ENCODE peak calls at places on chromosomes 6 and 20, in seven cellular contexts. M is uterus, P is esophagus squamous epithelium, D is IMR-90, X is breast epithelium, J is stomach, E is A549. N is an unnamed sample.

GRCh38 chr6:75329703-75330102 is 45.1 kb upstream of the TMEM30A start:
- DNase-seq in M (no peak), P (no peak), D (no peak), X (no peak), J (no peak), E (no peak), N (no peak)

GRCh38 chr6:26121141-26122004 is 34.1 kb downstream of the HFE start:
- DNase-seq in M (no peak), P (no peak), D (peak; percentile 81), X (no peak), J (no peak), E (peak; percentile 88), N (no peak)

GRCh38 chr20:44056010-44056698 is 130.8 kb downstream of the JPH2 start:
- DNase-seq in M (no peak), P (no peak), D (no peak), X (peak; percentile 13), J (peak; percentile 29), E (peak; percentile 36), N (no peak)

GRCh38 chr20:33600414-33600813 is 61.7 kb upstream of the C20orf144 start:
- DNase-seq in M (no peak), P (no peak), D (no peak), X (no peak), J (no peak), E (no peak), N (no peak)

GRCh38 chr6:85383042-85383441 is 66.8 kb upstream of the NT5E start:
- DNase-seq in M (no peak), P (no peak), D (no peak), X (no peak), J (no peak), E (no peak), N (no peak)

GRCh38 chr6:119501798-119502483 is 152.4 kb upstream of the MAN1A1 start:
- DNase-seq in M (no peak), P (no peak), D (no peak), X (no peak), J (no peak), E (no peak), N (no peak)

GRCh38 chr6:130547723-130548122 is 181.9 kb downstream of the TMEM200A start:
- DNase-seq in M (no peak), P (no peak), D (no peak), X (no peak), J (no peak), E (no peak), N (no peak)

GRCh38 chr20:29687438-29687837 is 1570.0 kb upstream of the DEFB115 start:
- DNase-seq in M (no peak), P (no peak), D (no peak), X (no peak), J (no peak), E (no peak), N (no peak)

GRCh38 chr6:8552023-8552422 is 116.7 kb upstream of the SLC35B3 start:
- DNase-seq in M (no peak), P (no peak), D (no peak), X (no peak), J (no peak), E (no peak), N (no peak)

DNA sequence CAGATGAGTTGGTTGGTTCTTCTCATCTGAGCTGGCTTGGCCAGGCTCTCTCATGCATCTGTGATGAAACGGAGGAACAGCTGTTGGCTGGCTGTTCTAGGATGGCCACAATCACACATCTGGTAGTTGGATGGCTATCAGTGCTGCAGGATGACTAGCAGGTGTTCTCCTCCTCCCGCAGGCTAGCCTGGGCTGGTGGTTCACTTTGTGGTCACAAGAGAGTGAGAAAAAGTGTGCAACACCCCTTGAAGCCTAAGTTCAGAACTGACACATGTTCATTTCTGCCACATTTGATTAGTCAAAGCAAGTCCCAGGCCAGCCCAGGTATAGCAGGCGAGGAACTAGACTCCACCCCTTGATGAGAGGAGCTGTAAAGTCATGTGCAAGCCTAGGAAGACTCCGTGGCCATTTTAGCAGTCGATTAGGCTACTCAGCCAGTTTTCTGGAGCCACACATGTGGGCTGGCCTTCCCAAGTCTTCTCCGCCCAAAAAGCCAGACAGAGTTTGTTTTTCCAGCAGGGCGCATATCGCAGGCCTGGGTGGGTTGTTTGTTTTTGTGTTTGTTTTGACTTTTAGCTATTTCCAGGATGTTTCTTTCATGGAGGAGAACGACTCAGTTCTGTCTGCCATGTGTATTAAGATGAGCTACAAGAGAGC is 120.8 kb downstream of the ISM1 start:
- DNase-seq in M (no peak), P (no peak), D (no peak), X (no peak), J (no peak), E (no peak), N (no peak)
- H3K27ac ChIP-seq in M (no peak overlapping the region), P (peak overlapping the region; percentile 16), D (no peak overlapping the region), X (peak overlapping the region; percentile 85), J (no peak overlapping the region), E (peak overlapping the region; percentile 69), N (no peak overlapping the region)

DNA sequence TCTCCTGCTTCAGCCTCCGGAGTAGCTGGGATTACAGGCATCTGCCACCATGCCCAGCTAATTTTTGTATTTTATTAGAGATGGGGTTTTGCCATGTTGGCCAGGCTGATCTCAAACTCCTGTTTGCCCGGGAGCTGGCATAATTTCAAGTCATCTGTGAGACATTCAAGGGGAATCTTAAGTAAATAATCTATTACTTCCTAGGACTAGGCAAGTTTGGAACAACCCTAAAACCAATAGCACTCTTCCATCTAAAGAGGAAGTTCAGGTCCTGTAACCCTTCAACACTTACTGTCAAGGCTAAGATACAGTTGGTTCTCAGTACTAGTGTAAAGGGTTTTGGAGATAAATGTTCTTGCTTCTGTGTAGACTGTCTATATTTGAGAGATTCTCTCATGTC is 267.8 kb upstream of the IRAK1BP1 start:
- DNase-seq in M (no peak), P (no peak), D (peak; percentile 43), X (no peak), J (no peak), E (no peak), N (no peak)
- H3K4me1 ChIP-seq in M (no peaks in the 10 kb centered on the region), P (no peaks in the 10 kb centered on the region), D (peaks cover 9% of the 10 kb centered on the region), X (no peaks in the 10 kb centered on the region), J (no peaks in the 10 kb centered on the region), E (peaks cover 16% of the 10 kb centered on the region), N (no peaks in the 10 kb centered on the region)

GRCh38 chr6:82247634-82248232 is at the start of gene IBTK:
- DNase-seq in M (peak; percentile 94), P (peak; percentile 44), D (peak; percentile 88), X (peak; percentile 95), J (peak; percentile 95), E (peak; percentile 96), N (peak; percentile 96)
- TF ChIP-seq POLR2A in M (peak; percentile 54), P (no peak), D (peak; percentile 88), X (peak; percentile 50), J (no peak), E (peak; percentile 25), N (peak; percentile 46)

GRCh38 chr20:62400021-62400420 is 7.1 kb downstream of the CABLES2 start:
- DNase-seq in M (no peak), P (no peak), D (no peak), X (no peak), J (no peak), E (no peak), N (no peak)

GRCh38 chr20:62400541-62400940 is 6.5 kb downstream of the CABLES2 start:
- DNase-seq in M (no peak), P (no peak), D (no peak), X (no peak), J (no peak), E (no peak), N (no peak)

GRCh38 chr20:62396367-62397239 is 9.7 kb downstream of the RPS21 start:
- DNase-seq in M (no peak), P (no peak), D (no peak), X (no peak), J (no peak), E (no peak), N (no peak)

GRCh38 chr20:62395311-62396242 is 8.7 kb downstream of the RPS21 start:
- DNase-seq in M (no peak), P (no peak), D (no peak), X (no peak), J (no peak), E (no peak), N (no peak)

GRCh38 chr20:62398120-62398821 is 8.8 kb downstream of the CABLES2 start:
- DNase-seq in M (no peak), P (no peak), D (no peak), X (no peak), J (no peak), E (no peak), N (no peak)
- H3K27ac ChIP-seq in M (no peak overlapping the region), P (no peak overlapping the region), D (no peak overlapping the region), X (no peak overlapping the region), J (no peak overlapping the region), E (no peak overlapping the region), N (no peak overlapping the region)

GRCh38 chr6:3911614-3912336 is 62.6 kb downstream of the FAM50B start:
- DNase-seq in M (peak; percentile 82), P (no peak), D (peak; percentile 92), X (peak; percentile 47), J (peak; percentile 73), E (peak; percentile 83), N (peak; percentile 65)

GRCh38 chr6:3915076-3915791 is 66.1 kb downstream of the FAM50B start:
- DNase-seq in M (no peak), P (no peak), D (no peak), X (no peak), J (no peak), E (no peak), N (no peak)

GRCh38 chr6:3913077-3913957 is 64.1 kb downstream of the FAM50B start:
- DNase-seq in M (peak; percentile 92), P (no peak), D (peak; percentile 99), X (peak; percentile 85), J (peak; percentile 77), E (peak; percentile 92), N (no peak)

GRCh38 chr6:3912366-3913076 is 63.3 kb downstream of the FAM50B start:
- DNase-seq in M (peak; percentile 15), P (no peak), D (peak; percentile 14), X (peak; percentile 16), J (no peak), E (no peak), N (no peak)

GRCh38 chr6:3913958-3914337 is 64.8 kb downstream of the FAM50B start:
- DNase-seq in M (no peak), P (no peak), D (peak; percentile 30), X (peak; percentile 63), J (no peak), E (no peak), N (no peak)
- H3K4me1 ChIP-seq in M (peaks cover 8% of the 10 kb centered on the region), P (peaks cover 25% of the 10 kb centered on the region), D (peaks cover 17% of the 10 kb centered on the region), X (no peaks in the 10 kb centered on the region), J (peaks cover 14% of the 10 kb centered on the region), E (peaks cover 38% of the 10 kb centered on the region), N (peaks cover 38% of the 10 kb centered on the region)

N was measured in heart left ventricle.